ENCODE peak calls at places on chromosomes 6 and 20, in ten cellular contexts. O is esophagus squamous epithelium, X is body of pancreas, G is HCT116, P is heart left ventricle, D is IMR-90, Y is transverse colon, W is uterus, I is Peyer's patch, T is right lobe of liver. A is an unnamed sample.

GRCh38 chr6:54775586-54775985 is 71.0 kb upstream of the FAM83B start:
- DNase-seq in X (no peak), Y (no peak), O (no peak), T (no peak), I (no peak), P (no peak), W (no peak), G (no peak), D (peak; percentile 6), A (no peak)

GRCh38 chr6:89749918-89750317 is 69.7 kb downstream of the MDN1 start:
- DNase-seq in W (no peak), X (no peak), G (no peak), O (no peak), T (no peak), D (peak; percentile 37), P (no peak), Y (no peak), I (no peak), A (no peak)

GRCh38 chr6:159074120-159074684 is 29.4 kb upstream of the TAGAP start:
- DNase-seq in W (no peak), O (no peak), T (no peak), I (no peak), G (peak; percentile 41), X (no peak), P (no peak), D (peak; percentile 46), Y (no peak), A (peak; percentile 74)

GRCh38 chr6:169454204-169454871 is 200.7 kb upstream of the THBS2 start:
- DNase-seq in G (no peak), P (no peak), Y (no peak), I (no peak), O (no peak), X (no peak), W (peak; percentile 83), T (no peak), D (peak; percentile 94), A (no peak)

GRCh38 chr6:166460473-166461437 is 78.0 kb upstream of the MPC1 start:
- DNase-seq in D (peak; percentile 8), I (no peak), W (no peak), Y (no peak), X (no peak), T (no peak), P (no peak), O (no peak), G (no peak), A (no peak)

GRCh38 chr6:44653761-44654218 is 266.3 kb downstream of the CDC5L start:
- DNase-seq in I (no peak), D (peak; percentile 31), T (no peak), P (no peak), Y (no peak), X (no peak), G (no peak), W (no peak), O (no peak), A (no peak)

GRCh38 chr6:111925296-111925695 is 52.0 kb upstream of the FYN start:
- DNase-seq in P (no peak), D (peak; percentile 82), O (no peak), G (no peak), T (no peak), Y (no peak), I (no peak), W (no peak), X (no peak), A (no peak)

GRCh38 chr6:159098636-159099106 is 53.9 kb upstream of the TAGAP start:
- DNase-seq in Y (no peak), I (peak; percentile 79), X (no peak), D (no peak), P (no peak), W (no peak), G (no peak), T (no peak), O (no peak), A (peak; percentile 20)

GRCh38 chr6:63351995-63352586 is 32.3 kb upstream of the LGSN start:
- DNase-seq in X (no peak), G (peak; percentile 33), I (no peak), T (no peak), D (peak; percentile 73), Y (no peak), P (no peak), O (no peak), W (no peak), A (no peak)

GRCh38 chr6:165986647-165987482 is 180.8 kb downstream of the TBXT start:
- DNase-seq in W (no peak), D (peak; percentile 61), T (no peak), I (no peak), Y (no peak), O (no peak), G (no peak), X (no peak), P (no peak), A (no peak)

GRCh38 chr6:10837009-10837691 is 1.2 kb downstream of the MAK start:
- DNase-seq in P (peak; percentile 35), X (peak; percentile 44), O (no peak), T (peak; percentile 62), Y (peak; percentile 16), D (no peak), I (no peak), W (no peak), G (no peak), A (peak; percentile 36)
- H3K4me3 ChIP-seq in P (peak overlapping the region; percentile 59), X (no peak overlapping the region), O (peak overlapping the region; percentile 52), T (peak overlapping the region; percentile 56), Y (peak overlapping the region; percentile 58), D (peak overlapping the region; percentile 65), I (peak overlapping the region; percentile 67), W (peak overlapping the region; percentile 45), G (peak overlapping the region; percentile 46), A (peak overlapping the region; percentile 69)

GRCh38 chr6:31972709-31973350 is 892 bp upstream of the DXO start:
- DNase-seq in P (no peak), I (no peak), W (no peak), T (no peak), O (no peak), G (no peak), D (peak; percentile 51), Y (no peak), X (no peak), A (no peak)

GRCh38 chr6:31970604-31971271 is 1.2 kb downstream of the DXO start:
- DNase-seq in P (peak; percentile 10), I (no peak), G (no peak), T (peak; percentile 69), O (no peak), W (no peak), D (no peak), X (peak; percentile 54), Y (peak; percentile 27), A (no peak)

GRCh38 chr6:31969712-31970603 is 2.0 kb downstream of the DXO start:
- DNase-seq in Y (no peak), X (no peak), G (no peak), O (no peak), D (peak; percentile 55), P (peak; percentile 10), W (no peak), T (no peak), I (no peak), A (no peak)

GRCh38 chr6:31971279-31971992 is 502 bp downstream of the DXO start:
- DNase-seq in P (peak; percentile 15), I (no peak), G (no peak), Y (no peak), D (no peak), T (no peak), O (no peak), W (no peak), X (peak; percentile 32), A (no peak)

DNA sequence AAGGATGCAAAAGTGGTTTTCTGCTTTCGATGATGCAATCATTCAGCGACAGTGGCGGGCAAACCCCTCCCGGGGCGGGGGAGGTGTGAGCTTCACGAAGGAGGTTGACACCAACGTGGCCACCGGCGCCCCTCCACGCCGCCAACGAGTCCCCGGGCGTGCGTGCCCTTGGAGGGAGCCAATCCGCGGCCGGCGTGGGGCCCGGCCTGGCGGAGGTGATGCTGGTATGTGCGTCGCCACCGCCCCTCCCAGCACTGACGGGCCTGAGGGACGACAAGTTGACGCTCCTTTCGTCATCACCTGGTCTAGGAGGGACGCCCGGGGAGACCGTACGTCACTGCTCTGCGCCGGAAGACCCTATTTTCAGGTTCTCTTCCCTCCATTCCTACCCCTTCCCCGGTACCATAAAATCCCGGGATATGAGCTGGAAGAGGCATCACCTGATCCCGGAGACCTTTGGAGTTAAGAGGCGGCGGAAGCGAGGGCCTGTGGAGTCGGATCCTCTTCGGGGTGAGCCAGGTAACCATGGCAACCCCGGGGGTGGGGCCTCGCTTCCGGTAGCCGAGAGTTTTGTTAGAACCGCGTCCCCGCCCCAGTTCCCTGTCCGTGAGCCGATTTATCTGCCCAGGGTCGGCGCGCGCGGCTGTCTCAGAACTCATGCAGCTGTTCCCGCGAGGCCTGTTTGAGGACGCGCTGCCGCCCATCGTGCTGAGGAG is at the start of gene DXO:
- DNase-seq in Y (peak; percentile 97), T (peak; percentile 96), G (peak; percentile 98), D (peak; percentile 99), P (peak; percentile 97), W (peak; percentile 98), I (peak; percentile 94), O (peak; percentile 89), X (peak; percentile 95), A (peak; percentile 97)
- TF ChIP-seq POLR2A in Y (peak; percentile 74), T (peak; percentile 51), G (no peak), D (peak; percentile 71), P (no peak), W (peak; percentile 41), I (peak; percentile 62), O (no peak), X (peak; percentile 56), A (no peak)

GRCh38 chr20:35005463-35005961 is 49.8 kb downstream of the MYH7B start:
- DNase-seq in W (peak; percentile 9), T (peak; percentile 36), I (no peak), D (no peak), X (no peak), P (no peak), O (no peak), G (no peak), Y (peak; percentile 1), A (peak; percentile 5)
- H3K36me3 ChIP-seq in W (no peaks in the 10 kb centered on the region), T (peaks cover 70% of the 10 kb centered on the region), I (no peaks in the 10 kb centered on the region), D (peaks cover 94% of the 10 kb centered on the region), X (peaks cover 71% of the 10 kb centered on the region), P (no peaks in the 10 kb centered on the region), O (peaks cover 100% of the 10 kb centered on the region), G (peaks cover 25% of the 10 kb centered on the region), Y (peaks cover 8% of the 10 kb centered on the region), A (peaks cover 4% of the 10 kb centered on the region)

GRCh38 chr6:21666788-21667681 is 73.5 kb downstream of the SOX4 start:
- DNase-seq in P (peak; percentile 7), D (no peak), W (peak; percentile 46), I (no peak), Y (peak; percentile 10), T (no peak), X (no peak), G (no peak), O (no peak), A (no peak)
- H3K4me3 ChIP-seq in P (peak overlapping the region; percentile 46), D (peak overlapping the region; percentile 74), W (peak overlapping the region; percentile 80), I (peak overlapping the region; percentile 51), Y (peak overlapping the region; percentile 50), T (no peak overlapping the region), X (no peak overlapping the region), G (no peak overlapping the region), O (peak overlapping the region; percentile 28), A (peak overlapping the region; percentile 5)

GRCh38 chr6:124961784-124962611 is at the start of gene RNF217:
- DNase-seq in O (no peak), D (peak; percentile 76), I (no peak), G (no peak), W (peak; percentile 69), T (peak; percentile 87), X (peak; percentile 61), P (peak; percentile 70), Y (peak; percentile 50), A (peak; percentile 80)
- TF ChIP-seq POLR2A in O (no peak), D (peak; percentile 54), I (peak; percentile 27), G (peak; percentile 55), W (peak; percentile 48), T (peak; percentile 61), X (peak; percentile 51), P (no peak), Y (peak; percentile 40), A (no peak)

GRCh38 chr6:152233547-152234320 is 403.4 kb downstream of the SYNE1 start:
- DNase-seq in O (no peak), Y (no peak), G (no peak), I (no peak), D (no peak), X (no peak), P (no peak), T (no peak), W (no peak), A (no peak)
- H3K36me3 ChIP-seq in O (peaks cover 76% of the 10 kb centered on the region), Y (no peaks in the 10 kb centered on the region), G (no peaks in the 10 kb centered on the region), I (no peaks in the 10 kb centered on the region), D (peaks cover 40% of the 10 kb centered on the region), X (peaks cover 14% of the 10 kb centered on the region), P (peaks cover 2% of the 10 kb centered on the region), T (peaks cover 79% of the 10 kb centered on the region), W (no peaks in the 10 kb centered on the region), A (no peaks in the 10 kb centered on the region)